ENCODE peak calls at places on chromosomes 7 and 10, in seven cellular contexts. A, K, D, J, W, B and P are unnamed samples.

GRCh38 chr7:13414661-13415105 is 574.8 kb downstream of the ETV1 start:
- DNase-seq in A (peak), K (no peak), D (no peak), J (no peak), W (no peak), B (peak), P (peak)

GRCh38 chr7:3455826-3456444 is 154.9 kb downstream of the SDK1 start:
- DNase-seq in A (peak), K (no peak), D (no peak), J (peak), W (no peak), B (no peak), P (peak)

GRCh38 chr10:131815366-131816156 is 85.2 kb upstream of the PPP2R2D start:
- DNase-seq in A (no peak), K (no peak), D (peak), J (no peak), W (peak), B (no peak), P (no peak)

GRCh38 chr7:26863504-26864308 is 684 bp downstream of the SKAP2 start:
- DNase-seq in A (peak), K (no peak), D (no peak), J (peak), W (no peak), B (no peak), P (peak)

GRCh38 chr10:103057980-103058568 is 135.0 kb downstream of the NT5C2 start:
- DNase-seq in A (no peak), K (no peak), D (no peak), J (no peak), W (no peak), B (no peak), P (no peak)

GRCh38 chr7:16688249-16688648 is 42.3 kb downstream of the BZW2 start:
- DNase-seq in A (peak), K (no peak), D (no peak), J (no peak), W (no peak), B (peak), P (no peak)

GRCh38 chr10:63752318-63752717 is 231.1 kb downstream of the REEP3 start:
- DNase-seq in A (no peak), K (no peak), D (no peak), J (no peak), W (no peak), B (no peak), P (no peak)

GRCh38 chr10:12340371-12340770 is 9.0 kb upstream of the CAMK1D start:
- DNase-seq in A (no peak), K (no peak), D (no peak), J (no peak), W (no peak), B (no peak), P (no peak)

GRCh38 chr7:154640266-154640865 is 362.6 kb downstream of the PAXIP1 start:
- DNase-seq in A (no peak), K (no peak), D (peak), J (no peak), W (no peak), B (no peak), P (no peak)

GRCh38 chr10:114506874-114507385 is 102.6 kb upstream of the AFAP1L2 start:
- DNase-seq in A (no peak), K (no peak), D (no peak), J (no peak), W (no peak), B (no peak), P (no peak)

GRCh38 chr7:135862586-135863361 is 114.2 kb upstream of the FAM180A start:
- DNase-seq in A (no peak), K (no peak), D (no peak), J (no peak), W (no peak), B (no peak), P (no peak)

GRCh38 chr7:116377721-116378120 is 121.8 kb upstream of the CAV2 start:
- DNase-seq in A (no peak), K (no peak), D (no peak), J (no peak), W (no peak), B (no peak), P (no peak)

GRCh38 chr10:91887075-91887899 is 22.0 kb downstream of the FGFBP3 start:
- DNase-seq in A (no peak), K (no peak), D (peak), J (peak), W (peak), B (no peak), P (peak)

GRCh38 chr7:100475549-100475948 is 3.5 kb downstream of the TSC22D4 start:
- DNase-seq in A (no peak), K (no peak), D (no peak), J (no peak), W (no peak), B (no peak), P (no peak)

GRCh38 chr10:104349623-104350142 is 4.0 kb upstream of the CFAP58 start:
- DNase-seq in A (peak), K (no peak), D (no peak), J (peak), W (no peak), B (peak), P (peak)

GRCh38 chr7:48296976-48297375 is 125.7 kb downstream of the ABCA13 start:
- DNase-seq in A (no peak), K (no peak), D (no peak), J (no peak), W (no peak), B (no peak), P (no peak)

GRCh38 chr10:121994429-121994881 is 5.5 kb downstream of the TACC2 start:
- DNase-seq in A (peak), K (no peak), D (no peak), J (no peak), W (no peak), B (peak), P (no peak)

GRCh38 chr7:40826419-40827216 is 691.8 kb downstream of the SUGCT start:
- DNase-seq in A (peak), K (peak), D (no peak), J (peak), W (no peak), B (no peak), P (peak)

GRCh38 chr7:14606101-14606500 is 296.4 kb downstream of the DGKB start:
- DNase-seq in A (no peak), K (no peak), D (no peak), J (peak), W (no peak), B (no peak), P (peak)

GRCh38 chr10:96441126-96441905 is 72.4 kb downstream of the TLL2 start:
- DNase-seq in A (no peak), K (no peak), D (no peak), J (no peak), W (peak), B (no peak), P (no peak)

GRCh38 chr7:106167439-106168136 is 55.5 kb upstream of the SYPL1 start:
- DNase-seq in A (no peak), K (no peak), D (no peak), J (peak), W (no peak), B (no peak), P (peak)

GRCh38 chr10:3542185-3542611 is 242.8 kb downstream of the KLF6 start:
- DNase-seq in A (peak), K (no peak), D (no peak), J (peak), W (no peak), B (no peak), P (peak)

GRCh38 chr10:30114871-30115270 is 55.5 kb upstream of the JCAD start:
- DNase-seq in A (peak), K (no peak), D (no peak), J (peak), W (no peak), B (no peak), P (no peak)

GRCh38 chr7:9761224-9761623 is 1212.4 kb upstream of the PHF14 start:
- DNase-seq in A (no peak), K (no peak), D (no peak), J (no peak), W (no peak), B (no peak), P (no peak)

GRCh38 chr7:141571059-141571458 is 19.8 kb downstream of the AGK start:
- DNase-seq in A (no peak), K (no peak), D (no peak), J (no peak), W (no peak), B (no peak), P (no peak)